ENCODE peak calls at places on chromosomes 6 and 20, in seven cellular contexts. B, A, T, S, K, J and E are unnamed samples.

GRCh38 chr6:53790886-53791285 is 3.9 kb upstream of the LRRC1 start:
- DNase-seq in J (no peak), B (no peak), T (no peak), K (no peak), S (no peak), A (no peak), E (no peak)

GRCh38 chr6:42898891-42899361 is 16.9 kb upstream of the PTCRA start:
- DNase-seq in B (peak), K (peak), A (peak), J (peak), T (peak), S (no peak), E (no peak)

GRCh38 chr20:10434832-10435812 is at the start of gene SLX4IP:
- DNase-seq in S (peak), B (peak), K (peak), A (peak), J (peak), T (peak), E (peak)

GRCh38 chr6:156449569-156449968 is 327.6 kb upstream of the ARID1B start:
- DNase-seq in J (no peak), T (no peak), B (no peak), A (no peak), K (no peak), S (no peak), E (no peak)

GRCh38 chr6:100230976-100231316 is 233.8 kb downstream of the SIM1 start:
- DNase-seq in K (no peak), B (no peak), T (peak), S (no peak), J (no peak), A (no peak), E (no peak)

GRCh38 chr6:8888468-8888867 is 453.1 kb upstream of the SLC35B3 start:
- DNase-seq in T (no peak), B (no peak), J (no peak), S (no peak), A (no peak), K (no peak), E (no peak)

GRCh38 chr6:5541751-5542432 is 280.6 kb downstream of the FARS2 start:
- DNase-seq in B (no peak), S (no peak), K (peak), A (no peak), J (no peak), T (peak), E (no peak)

GRCh38 chr6:36209606-36210005 is 13.1 kb downstream of the BRPF3 start:
- DNase-seq in A (no peak), B (no peak), K (no peak), J (no peak), S (no peak), T (no peak), E (no peak)

GRCh38 chr6:166251196-166251595 is 57.0 kb downstream of the PRR18 start:
- DNase-seq in K (no peak), B (no peak), J (no peak), A (no peak), S (no peak), T (no peak), E (no peak)

GRCh38 chr6:32833599-32834155 is 4.9 kb downstream of the TAP2 start:
- DNase-seq in T (no peak), S (no peak), K (no peak), B (no peak), A (no peak), J (no peak), E (no peak)

GRCh38 chr6:100230115-100230975 is 234.4 kb downstream of the SIM1 start:
- DNase-seq in T (no peak), B (no peak), J (no peak), K (no peak), S (no peak), A (no peak), E (no peak)

GRCh38 chr20:1894471-1894950 is 696 bp upstream of the SIRPA start:
- DNase-seq in A (no peak), T (peak), J (peak), K (peak), B (no peak), S (peak), E (no peak)

GRCh38 chr6:91288741-91289140 is 701.9 kb upstream of the MAP3K7 start:
- DNase-seq in K (no peak), A (no peak), B (no peak), J (no peak), T (no peak), S (no peak), E (no peak)

GRCh38 chr6:149043476-149044130 is 273.9 kb upstream of the TAB2 start:
- DNase-seq in J (no peak), S (no peak), B (no peak), K (no peak), A (no peak), T (no peak), E (no peak)

GRCh38 chr20:62711703-62712101 is 3.1 kb downstream of the NTSR1 start:
- DNase-seq in J (no peak), A (no peak), K (no peak), S (no peak), T (no peak), B (no peak), E (no peak)

GRCh38 chr20:56373942-56374341 is 15.2 kb downstream of the FAM210B start:
- DNase-seq in T (peak), K (peak), B (no peak), J (no peak), S (peak), A (no peak), E (peak)

GRCh38 chr6:835476-836160 is 142.7 kb upstream of the EXOC2 start:
- DNase-seq in A (no peak), J (no peak), T (peak), B (no peak), S (no peak), K (no peak), E (no peak)

DNA sequence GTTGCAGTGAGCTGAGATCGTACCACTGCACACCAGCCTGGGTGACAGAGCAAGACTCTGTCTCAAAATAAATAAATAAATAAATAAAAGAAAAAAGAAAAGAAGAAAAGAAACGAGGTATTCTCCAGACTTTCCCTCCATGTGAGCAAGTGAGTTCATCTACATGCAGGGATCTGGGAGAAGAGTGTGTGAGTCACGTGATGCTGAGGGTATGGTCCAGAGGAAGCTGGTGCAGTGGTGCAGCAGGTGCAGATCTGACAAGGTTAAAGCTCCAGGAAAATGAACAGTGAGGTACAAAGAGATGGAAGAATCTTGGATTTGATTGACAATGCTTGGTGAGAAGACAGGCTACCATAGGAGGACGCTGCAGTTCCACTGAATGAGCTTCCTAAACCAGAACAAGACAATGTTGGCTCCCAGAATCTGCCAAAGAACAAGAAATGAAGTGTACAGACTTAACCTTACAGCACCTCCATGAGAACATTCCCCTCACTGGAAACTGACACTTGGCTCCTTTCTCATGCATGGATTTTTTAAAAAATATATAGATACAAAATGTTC is 79.5 kb upstream of the BTBD3 start:
- DNase-seq in A (no peak), B (no peak), J (no peak), S (no peak), T (no peak), K (no peak), E (no peak)
- TF ChIP-seq CTCF in A (no peak), B (no peak), J (no peak), S (no peak), T (no peak), K (no peak), E (no peak)

DNA sequence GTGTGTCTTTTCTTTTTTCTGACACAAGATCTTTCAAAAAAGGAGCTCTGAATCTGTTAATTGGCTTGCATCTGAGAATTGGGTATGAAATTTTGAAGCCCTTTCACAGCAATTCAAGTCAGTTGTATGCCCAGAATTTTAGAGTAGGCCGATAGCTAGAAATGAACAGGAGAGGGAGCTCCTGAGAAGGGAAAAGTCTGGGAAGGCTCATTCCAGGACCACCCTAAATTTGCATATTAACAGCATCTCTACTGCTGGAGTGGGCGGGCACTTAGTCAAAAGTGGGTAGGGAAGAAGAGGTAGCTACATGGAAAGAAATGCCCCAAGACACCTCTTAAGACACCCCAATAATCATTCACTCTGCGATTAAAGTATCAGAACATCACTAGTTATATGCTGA is 928.3 kb downstream of the TBC1D32 start:
- DNase-seq in A (no peak), J (no peak), S (no peak), T (no peak), K (no peak), B (no peak), E (no peak)
- TF ChIP-seq CTCF in A (no peak), J (peak), S (no peak), T (no peak), K (no peak), B (no peak), E (no peak)

DNA sequence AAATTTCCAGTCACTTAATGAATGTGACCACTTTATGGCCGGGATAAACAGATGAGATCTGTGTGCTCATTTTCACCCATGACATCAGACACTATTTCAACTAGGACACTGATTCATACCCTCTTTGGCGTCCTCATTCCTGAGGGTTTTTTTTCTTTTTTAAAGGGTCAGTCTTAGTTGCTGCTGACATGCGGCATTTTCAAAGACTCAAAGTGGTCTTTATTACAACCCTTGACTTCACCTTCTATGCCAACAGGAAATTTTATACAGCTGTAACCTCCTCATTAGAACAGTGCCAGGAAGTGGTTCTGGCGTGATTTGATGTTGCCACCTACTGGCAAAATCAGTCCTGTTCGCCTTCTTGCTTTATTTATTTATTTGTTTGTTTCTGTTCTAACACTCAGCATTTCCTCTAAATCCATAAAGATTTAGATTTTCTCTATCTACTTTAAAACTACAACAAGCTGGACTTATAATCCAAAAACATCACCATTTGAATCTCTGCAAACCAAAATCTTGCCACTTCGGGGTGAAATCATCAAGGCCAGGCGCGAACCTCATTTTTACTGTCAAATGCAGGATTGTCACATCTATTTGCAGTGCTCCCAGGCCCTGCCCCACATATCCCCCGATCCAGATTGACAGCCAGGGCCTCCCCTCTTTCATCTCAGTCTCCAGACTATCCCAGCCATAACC is 77.7 kb downstream of the C6orf118 start:
- DNase-seq in B (no peak), T (peak), J (no peak), S (no peak), A (no peak), K (peak), E (no peak)
- TF ChIP-seq CTCF in B (no peak), T (peak), J (peak), S (peak), A (peak), K (peak), E (peak)

GRCh38 chr6:64330694-64331309 is 695.2 kb downstream of the PHF3 start:
- DNase-seq in B (peak), S (no peak), A (peak), T (peak), J (peak), K (peak), E (no peak)
- TF ChIP-seq CTCF in B (no peak), S (peak), A (peak), T (peak), J (peak), K (peak), E (peak)

DNA sequence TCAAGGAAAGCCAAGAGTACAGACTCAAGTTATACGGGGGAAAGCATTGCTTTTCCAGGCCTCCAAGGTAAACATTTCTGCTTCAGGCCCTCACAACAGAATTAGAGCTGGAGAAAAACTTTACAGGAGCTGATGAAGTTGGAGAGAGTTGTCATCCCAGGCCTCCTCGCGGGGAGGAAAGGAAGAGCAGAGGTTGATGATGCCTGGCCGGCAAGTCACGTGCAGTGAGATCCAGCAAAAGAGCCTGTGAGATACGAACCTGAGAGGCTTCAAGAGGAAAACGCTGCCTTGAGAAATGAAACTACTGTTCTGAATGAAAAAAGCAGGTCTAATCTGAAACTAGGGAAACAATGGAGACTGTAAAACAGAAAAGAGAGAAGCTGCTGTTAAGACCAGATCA is 122.9 kb downstream of the FAM120B start:
- DNase-seq in K (peak), A (no peak), S (no peak), T (no peak), J (no peak), B (no peak), E (no peak)
- TF ChIP-seq CTCF in K (peak), A (no peak), S (no peak), T (no peak), J (no peak), B (no peak), E (peak)

GRCh38 chr6:139927742-139928305 is 553.4 kb upstream of the CITED2 start:
- DNase-seq in S (no peak), T (no peak), B (no peak), K (no peak), J (no peak), A (no peak), E (no peak)

GRCh38 chr6:139925894-139926641 is 551.6 kb upstream of the CITED2 start:
- DNase-seq in J (no peak), A (no peak), B (no peak), K (peak), T (no peak), S (peak), E (peak)

GRCh38 chr6:139926711-139927110 is 552.3 kb upstream of the CITED2 start:
- DNase-seq in S (no peak), J (no peak), T (no peak), B (no peak), K (no peak), A (no peak), E (no peak)

GRCh38 chr6:139923964-139924475 is 549.6 kb upstream of the CITED2 start:
- DNase-seq in T (no peak), K (no peak), B (no peak), J (no peak), S (no peak), A (no peak), E (no peak)

DNA sequence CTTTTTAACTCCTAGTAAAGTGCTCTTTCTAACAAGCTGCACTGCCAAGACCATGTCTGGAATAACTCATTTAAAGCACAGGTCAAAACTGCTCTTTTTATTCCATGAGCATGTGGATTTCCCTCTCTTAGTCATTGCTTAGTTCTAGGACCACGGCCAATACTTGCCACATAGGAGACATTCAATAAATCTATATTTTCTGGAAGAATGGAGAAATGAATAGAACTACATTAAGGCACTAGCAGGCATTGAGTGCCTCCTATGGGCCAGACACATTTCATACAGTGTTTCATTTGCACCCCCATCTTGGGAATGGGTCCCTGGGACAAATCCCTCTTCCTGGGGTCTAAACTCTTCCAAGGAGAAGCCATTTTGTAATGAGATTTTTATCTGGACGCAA is 552.8 kb upstream of the CITED2 start:
- DNase-seq in T (no peak), B (no peak), K (peak), S (no peak), J (no peak), A (no peak), E (peak)
- TF ChIP-seq CTCF in T (no peak), B (no peak), K (peak), S (no peak), J (no peak), A (no peak), E (peak)

GRCh38 chr6:127854009-127854408 is 46.8 kb downstream of the THEMIS start:
- DNase-seq in K (peak), S (no peak), B (no peak), A (no peak), J (no peak), T (no peak), E (no peak)
- TF ChIP-seq CTCF in K (no peak), S (no peak), B (no peak), A (no peak), J (no peak), T (no peak), E (no peak)

DNA sequence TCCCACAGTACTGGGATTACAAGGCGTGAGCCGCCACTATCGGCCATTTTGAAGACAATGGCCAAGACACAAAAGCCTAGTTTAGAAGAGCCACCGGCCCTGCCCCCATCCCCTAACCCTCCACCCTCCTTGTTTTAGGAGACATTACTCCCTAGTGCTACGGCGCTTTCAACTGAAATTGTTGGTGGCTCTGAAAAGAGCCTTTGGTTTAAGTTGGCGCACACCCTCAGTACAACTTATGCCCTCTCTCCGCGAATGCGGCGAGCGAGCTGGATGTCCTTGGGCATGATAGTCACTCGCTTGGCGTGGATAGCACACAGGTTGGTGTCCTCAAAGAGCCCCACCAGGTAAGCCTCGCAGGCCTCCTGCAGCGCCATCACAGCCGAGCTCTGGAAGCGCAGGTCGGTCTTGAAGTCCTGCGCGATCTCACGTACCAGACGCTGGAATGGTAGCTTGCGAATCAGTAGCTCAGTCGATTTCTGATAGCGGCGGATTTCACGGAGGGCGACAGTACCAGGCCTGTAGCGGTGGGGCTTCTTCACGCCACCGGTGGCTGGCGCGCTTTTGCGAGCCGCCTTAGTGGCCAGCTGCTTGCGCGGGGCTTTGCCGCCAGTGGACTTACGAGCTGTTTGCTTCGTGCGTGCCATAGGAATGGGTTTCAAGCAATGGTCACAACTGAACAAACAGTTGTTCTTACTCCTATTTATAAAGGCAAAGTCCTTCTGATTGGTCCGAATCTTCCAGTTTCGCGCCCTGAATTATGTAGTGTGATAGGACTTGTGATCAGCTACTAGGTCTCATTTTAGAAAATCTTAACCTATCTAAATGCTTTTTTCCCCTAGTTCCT is 114.8 kb upstream of the BTN3A2 start:
- DNase-seq in S (no peak), J (peak), B (no peak), K (peak), T (no peak), A (no peak), E (no peak)
- TF ChIP-seq CTCF in S (peak), J (peak), B (no peak), K (peak), T (peak), A (no peak), E (peak)

DNA sequence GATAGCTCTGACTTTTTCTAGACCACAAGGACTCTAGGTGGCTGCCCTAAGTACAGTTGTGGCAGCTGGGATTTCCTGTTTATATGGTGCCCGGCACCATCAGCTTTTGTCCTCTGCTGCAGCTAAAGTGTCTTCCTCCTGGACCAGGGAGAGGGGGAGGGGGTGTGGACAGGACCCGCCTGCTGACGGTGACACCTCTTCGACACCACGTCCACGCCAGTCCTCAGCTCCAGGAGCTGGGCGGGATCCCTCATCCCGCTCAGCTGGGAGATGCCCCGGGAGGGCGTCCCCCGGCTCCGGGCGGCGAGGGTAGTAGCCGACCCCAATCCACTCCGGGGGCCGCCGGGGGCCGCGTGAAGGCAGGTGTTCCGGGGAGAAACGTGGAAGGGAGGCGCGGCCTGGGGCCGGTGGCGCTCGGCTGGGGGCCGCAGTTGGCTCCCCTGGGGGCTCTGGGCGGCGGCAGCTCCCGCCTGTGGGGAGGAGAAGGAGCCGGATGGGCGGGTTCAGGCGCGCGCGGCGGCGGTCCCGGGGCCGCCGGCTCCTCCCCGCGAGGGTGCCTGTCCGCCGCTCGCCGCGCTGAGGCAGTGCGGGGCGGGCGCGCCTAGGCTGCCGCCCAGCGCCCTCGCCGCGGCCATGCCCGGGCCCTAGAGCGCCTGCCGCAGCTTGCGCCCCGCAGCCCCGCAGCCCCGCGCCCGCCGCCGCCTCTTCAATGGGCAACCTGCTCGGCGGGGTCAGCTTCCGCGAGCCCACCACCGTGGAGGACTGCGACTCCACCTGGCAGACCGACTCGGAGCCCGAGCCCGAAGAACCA is at the start of gene OGFRL1:
- DNase-seq in B (peak), S (peak), K (peak), J (peak), T (peak), A (peak), E (no peak)
- TF ChIP-seq CTCF in B (no peak), S (no peak), K (no peak), J (no peak), T (peak), A (peak), E (no peak)